ENCODE peak calls at places on chromosomes 2 and 18, in seven cellular contexts. One of them, this sample, is unnamed.

GRCh38 chr2:62293490-62294212 is 97.7 kb downstream of the B3GNT2 start:
- DNase-seq in IMR-90: no peak
- DNase-seq in heart left ventricle: peak; percentile 72
- DNase-seq in ovary: peak; percentile 29
- DNase-seq in psoas muscle: peak; percentile 23
- DNase-seq in uterus: peak; percentile 29
- DNase-seq in naive thymus-derived CD4-positive, alpha-beta T cell: no peak
- DNase-seq in this sample: peak; percentile 38

GRCh38 chr18:52190195-52190594 is 149.8 kb upstream of the DCC start:
- DNase-seq in IMR-90: no peak
- DNase-seq in heart left ventricle: no peak
- DNase-seq in ovary: no peak
- DNase-seq in psoas muscle: no peak
- DNase-seq in uterus: no peak
- DNase-seq in naive thymus-derived CD4-positive, alpha-beta T cell: no peak
- DNase-seq in this sample: peak; percentile 21

GRCh38 chr2:170717991-170718589 is 3.0 kb downstream of the SP5 start:
- DNase-seq in IMR-90: no peak
- DNase-seq in heart left ventricle: no peak
- DNase-seq in ovary: no peak
- DNase-seq in psoas muscle: no peak
- DNase-seq in uterus: no peak
- DNase-seq in naive thymus-derived CD4-positive, alpha-beta T cell: no peak
- DNase-seq in this sample: no peak

GRCh38 chr2:3627500-3628100 is 30.4 kb upstream of the ALLC start:
- DNase-seq in IMR-90: no peak
- DNase-seq in heart left ventricle: no peak
- DNase-seq in ovary: no peak
- DNase-seq in psoas muscle: no peak
- DNase-seq in uterus: peak; percentile 6
- DNase-seq in naive thymus-derived CD4-positive, alpha-beta T cell: no peak
- DNase-seq in this sample: no peak

GRCh38 chr2:99898649-99899048 is 243.7 kb downstream of the AFF3 start:
- DNase-seq in IMR-90: no peak
- DNase-seq in heart left ventricle: no peak
- DNase-seq in ovary: no peak
- DNase-seq in psoas muscle: no peak
- DNase-seq in uterus: no peak
- DNase-seq in naive thymus-derived CD4-positive, alpha-beta T cell: no peak
- DNase-seq in this sample: no peak

GRCh38 chr2:176419591-176420071 is 150.4 kb downstream of the MTX2 start:
- DNase-seq in IMR-90: peak; percentile 89
- DNase-seq in heart left ventricle: no peak
- DNase-seq in ovary: no peak
- DNase-seq in psoas muscle: no peak
- DNase-seq in uterus: no peak
- DNase-seq in naive thymus-derived CD4-positive, alpha-beta T cell: no peak
- DNase-seq in this sample: no peak

GRCh38 chr2:10721344-10722251 is at the start of gene ATP6V1C2:
- DNase-seq in IMR-90: no peak
- DNase-seq in heart left ventricle: no peak
- DNase-seq in ovary: no peak
- DNase-seq in psoas muscle: peak; percentile 19
- DNase-seq in uterus: no peak
- DNase-seq in naive thymus-derived CD4-positive, alpha-beta T cell: peak; percentile 9
- DNase-seq in this sample: no peak

GRCh38 chr18:57816208-57816999 is 13.3 kb upstream of the ATP8B1 start:
- DNase-seq in IMR-90: no peak
- DNase-seq in heart left ventricle: no peak
- DNase-seq in ovary: no peak
- DNase-seq in psoas muscle: no peak
- DNase-seq in uterus: no peak
- DNase-seq in naive thymus-derived CD4-positive, alpha-beta T cell: no peak
- DNase-seq in this sample: no peak

GRCh38 chr2:46241344-46241743 is 55.9 kb upstream of the EPAS1 start:
- DNase-seq in IMR-90: peak; percentile 27
- DNase-seq in heart left ventricle: no peak
- DNase-seq in ovary: no peak
- DNase-seq in psoas muscle: no peak
- DNase-seq in uterus: no peak
- DNase-seq in naive thymus-derived CD4-positive, alpha-beta T cell: no peak
- DNase-seq in this sample: no peak

GRCh38 chr2:225276207-225276606 is 123.3 kb upstream of the NYAP2 start:
- DNase-seq in IMR-90: no peak
- DNase-seq in heart left ventricle: no peak
- DNase-seq in ovary: no peak
- DNase-seq in psoas muscle: no peak
- DNase-seq in uterus: no peak
- DNase-seq in naive thymus-derived CD4-positive, alpha-beta T cell: no peak
- DNase-seq in this sample: no peak

GRCh38 chr2:119179951-119180350 is 21.4 kb upstream of the C1QL2 start:
- DNase-seq in IMR-90: no peak
- DNase-seq in heart left ventricle: no peak
- DNase-seq in ovary: no peak
- DNase-seq in psoas muscle: no peak
- DNase-seq in uterus: no peak
- DNase-seq in naive thymus-derived CD4-positive, alpha-beta T cell: no peak
- DNase-seq in this sample: peak; percentile 10

GRCh38 chr2:97966545-97967215 is 29.1 kb downstream of the TMEM131 start:
- DNase-seq in IMR-90: peak; percentile 27
- DNase-seq in heart left ventricle: no peak
- DNase-seq in ovary: no peak
- DNase-seq in psoas muscle: no peak
- DNase-seq in uterus: no peak
- DNase-seq in naive thymus-derived CD4-positive, alpha-beta T cell: no peak
- DNase-seq in this sample: no peak

GRCh38 chr2:43142921-43143438 is 83.4 kb downstream of the ZFP36L2 start:
- DNase-seq in IMR-90: no peak
- DNase-seq in heart left ventricle: peak; percentile 28
- DNase-seq in ovary: no peak
- DNase-seq in psoas muscle: peak; percentile 8
- DNase-seq in uterus: no peak
- DNase-seq in naive thymus-derived CD4-positive, alpha-beta T cell: no peak
- DNase-seq in this sample: peak; percentile 57

GRCh38 chr2:67145851-67146250 is 251.3 kb upstream of the ETAA1 start:
- DNase-seq in IMR-90: peak; percentile 65
- DNase-seq in heart left ventricle: no peak
- DNase-seq in ovary: no peak
- DNase-seq in psoas muscle: no peak
- DNase-seq in uterus: no peak
- DNase-seq in naive thymus-derived CD4-positive, alpha-beta T cell: no peak
- DNase-seq in this sample: no peak

GRCh38 chr2:171712051-171712450 is 24.8 kb downstream of the DYNC1I2 start:
- DNase-seq in IMR-90: peak; percentile 92
- DNase-seq in heart left ventricle: no peak
- DNase-seq in ovary: no peak
- DNase-seq in psoas muscle: no peak
- DNase-seq in uterus: no peak
- DNase-seq in naive thymus-derived CD4-positive, alpha-beta T cell: no peak
- DNase-seq in this sample: peak; percentile 39

GRCh38 chr2:101803128-101803527 is 105.6 kb downstream of the MAP4K4 start:
- DNase-seq in IMR-90: peak; percentile 61
- DNase-seq in heart left ventricle: no peak
- DNase-seq in ovary: no peak
- DNase-seq in psoas muscle: no peak
- DNase-seq in uterus: no peak
- DNase-seq in naive thymus-derived CD4-positive, alpha-beta T cell: no peak
- DNase-seq in this sample: no peak

GRCh38 chr2:158131919-158132566 is 30.4 kb downstream of the UPP2 start:
- DNase-seq in IMR-90: no peak
- DNase-seq in heart left ventricle: no peak
- DNase-seq in ovary: no peak
- DNase-seq in psoas muscle: no peak
- DNase-seq in uterus: no peak
- DNase-seq in naive thymus-derived CD4-positive, alpha-beta T cell: no peak
- DNase-seq in this sample: no peak

GRCh38 chr2:174931724-174932123 is 73.5 kb downstream of the CHN1 start:
- DNase-seq in IMR-90: peak; percentile 90
- DNase-seq in heart left ventricle: no peak
- DNase-seq in ovary: no peak
- DNase-seq in psoas muscle: no peak
- DNase-seq in uterus: no peak
- DNase-seq in naive thymus-derived CD4-positive, alpha-beta T cell: no peak
- DNase-seq in this sample: no peak

GRCh38 chr2:119483395-119483753 is 40.9 kb downstream of the SCTR start:
- DNase-seq in IMR-90: no peak
- DNase-seq in heart left ventricle: no peak
- DNase-seq in ovary: peak; percentile 3
- DNase-seq in psoas muscle: no peak
- DNase-seq in uterus: no peak
- DNase-seq in naive thymus-derived CD4-positive, alpha-beta T cell: no peak
- DNase-seq in this sample: no peak

GRCh38 chr2:172564376-172564775 is 8.5 kb downstream of the PDK1 start:
- DNase-seq in IMR-90: no peak
- DNase-seq in heart left ventricle: no peak
- DNase-seq in ovary: no peak
- DNase-seq in psoas muscle: no peak
- DNase-seq in uterus: no peak
- DNase-seq in naive thymus-derived CD4-positive, alpha-beta T cell: no peak
- DNase-seq in this sample: no peak

GRCh38 chr18:53701697-53702096 is 522.8 kb downstream of the MBD2 start:
- DNase-seq in IMR-90: no peak
- DNase-seq in heart left ventricle: no peak
- DNase-seq in ovary: no peak
- DNase-seq in psoas muscle: no peak
- DNase-seq in uterus: no peak
- DNase-seq in naive thymus-derived CD4-positive, alpha-beta T cell: no peak
- DNase-seq in this sample: no peak

GRCh38 chr18:53698907-53699306 is 525.6 kb downstream of the MBD2 start:
- DNase-seq in IMR-90: no peak
- DNase-seq in heart left ventricle: no peak
- DNase-seq in ovary: no peak
- DNase-seq in psoas muscle: no peak
- DNase-seq in uterus: no peak
- DNase-seq in naive thymus-derived CD4-positive, alpha-beta T cell: no peak
- DNase-seq in this sample: peak; percentile 26

GRCh38 chr18:53702480-53702879 is 522.0 kb downstream of the MBD2 start:
- DNase-seq in IMR-90: no peak
- DNase-seq in heart left ventricle: no peak
- DNase-seq in ovary: no peak
- DNase-seq in psoas muscle: no peak
- DNase-seq in uterus: no peak
- DNase-seq in naive thymus-derived CD4-positive, alpha-beta T cell: no peak
- DNase-seq in this sample: no peak
- H3K27ac ChIP-seq in IMR-90: no peak overlapping the region
- H3K27ac ChIP-seq in heart left ventricle: no peak overlapping the region
- H3K27ac ChIP-seq in ovary: no peak overlapping the region
- H3K27ac ChIP-seq in psoas muscle: no peak overlapping the region
- H3K27ac ChIP-seq in uterus: no peak overlapping the region
- H3K27ac ChIP-seq in naive thymus-derived CD4-positive, alpha-beta T cell: no peak overlapping the region
- H3K27ac ChIP-seq in this sample: no peak overlapping the region

GRCh38 chr18:59219672-59220163 is at the start of gene GRP:
- DNase-seq in IMR-90: no peak
- DNase-seq in heart left ventricle: no peak
- DNase-seq in ovary: no peak
- DNase-seq in psoas muscle: no peak
- DNase-seq in uterus: no peak
- DNase-seq in naive thymus-derived CD4-positive, alpha-beta T cell: no peak
- DNase-seq in this sample: no peak

GRCh38 chr18:59222341-59222740 is 2.4 kb downstream of the GRP start:
- DNase-seq in IMR-90: no peak
- DNase-seq in heart left ventricle: no peak
- DNase-seq in ovary: no peak
- DNase-seq in psoas muscle: no peak
- DNase-seq in uterus: no peak
- DNase-seq in naive thymus-derived CD4-positive, alpha-beta T cell: no peak
- DNase-seq in this sample: no peak

GRCh38 chr18:59220784-59221765 is 1.1 kb downstream of the GRP start:
- DNase-seq in IMR-90: no peak
- DNase-seq in heart left ventricle: no peak
- DNase-seq in ovary: no peak
- DNase-seq in psoas muscle: no peak
- DNase-seq in uterus: no peak
- DNase-seq in naive thymus-derived CD4-positive, alpha-beta T cell: no peak
- DNase-seq in this sample: no peak

GRCh38 chr18:59218018-59218417 is 1.9 kb upstream of the GRP start:
- DNase-seq in IMR-90: no peak
- DNase-seq in heart left ventricle: no peak
- DNase-seq in ovary: no peak
- DNase-seq in psoas muscle: no peak
- DNase-seq in uterus: no peak
- DNase-seq in naive thymus-derived CD4-positive, alpha-beta T cell: no peak
- DNase-seq in this sample: no peak

DNA sequence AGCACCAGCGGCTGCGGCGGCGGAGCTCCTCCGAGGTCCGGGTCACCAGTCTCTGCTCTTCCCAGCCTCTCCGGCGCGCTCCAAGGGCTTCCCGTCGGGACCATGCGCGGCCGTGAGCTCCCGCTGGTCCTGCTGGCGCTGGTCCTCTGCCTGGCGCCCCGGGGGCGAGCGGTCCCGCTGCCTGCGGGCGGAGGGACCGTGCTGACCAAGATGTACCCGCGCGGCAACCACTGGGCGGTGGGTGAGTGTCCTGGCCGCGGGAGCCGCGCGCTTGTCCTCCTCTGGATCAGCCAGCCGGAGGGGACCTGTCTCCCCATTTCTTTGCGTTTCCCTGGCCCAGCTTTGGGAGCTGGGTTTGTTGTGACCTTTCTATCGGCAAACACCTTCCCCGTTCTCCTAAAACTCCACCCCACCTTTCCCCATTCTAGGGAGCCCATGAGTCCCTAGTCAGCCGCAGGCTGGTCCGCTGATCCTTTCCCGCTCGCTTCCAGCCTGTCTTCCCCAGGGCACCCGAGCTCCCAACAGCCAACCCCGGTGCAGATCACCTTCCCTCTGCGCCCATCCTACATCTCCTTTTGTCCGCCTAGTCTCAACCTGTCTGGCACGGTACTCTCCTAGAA is 316 bp downstream of the GRP start:
- DNase-seq in IMR-90: no peak
- DNase-seq in heart left ventricle: no peak
- DNase-seq in ovary: no peak
- DNase-seq in psoas muscle: no peak
- DNase-seq in uterus: no peak
- DNase-seq in naive thymus-derived CD4-positive, alpha-beta T cell: no peak
- DNase-seq in this sample: no peak
- H3K4me3 ChIP-seq in IMR-90: no peak overlapping the region
- H3K4me3 ChIP-seq in heart left ventricle: peak overlapping the region; percentile 27
- H3K4me3 ChIP-seq in ovary: no peak overlapping the region
- H3K4me3 ChIP-seq in psoas muscle: no peak overlapping the region
- H3K4me3 ChIP-seq in uterus: no peak overlapping the region
- H3K4me3 ChIP-seq in naive thymus-derived CD4-positive, alpha-beta T cell: no peak overlapping the region
- H3K4me3 ChIP-seq in this sample: no peak overlapping the region

GRCh38 chr18:23194150-23194968 is 59.1 kb downstream of the CABLES1 start:
- DNase-seq in IMR-90: peak; percentile 65
- DNase-seq in heart left ventricle: no peak
- DNase-seq in ovary: no peak
- DNase-seq in psoas muscle: no peak
- DNase-seq in uterus: no peak
- DNase-seq in naive thymus-derived CD4-positive, alpha-beta T cell: no peak
- DNase-seq in this sample: no peak
- H3K27ac ChIP-seq in IMR-90: peak overlapping the region; percentile 29
- H3K27ac ChIP-seq in heart left ventricle: peak overlapping the region; percentile 30
- H3K27ac ChIP-seq in ovary: peak overlapping the region; percentile 36
- H3K27ac ChIP-seq in psoas muscle: no peak overlapping the region
- H3K27ac ChIP-seq in uterus: peak overlapping the region; percentile 67
- H3K27ac ChIP-seq in naive thymus-derived CD4-positive, alpha-beta T cell: no peak overlapping the region
- H3K27ac ChIP-seq in this sample: no peak overlapping the region

DNA sequence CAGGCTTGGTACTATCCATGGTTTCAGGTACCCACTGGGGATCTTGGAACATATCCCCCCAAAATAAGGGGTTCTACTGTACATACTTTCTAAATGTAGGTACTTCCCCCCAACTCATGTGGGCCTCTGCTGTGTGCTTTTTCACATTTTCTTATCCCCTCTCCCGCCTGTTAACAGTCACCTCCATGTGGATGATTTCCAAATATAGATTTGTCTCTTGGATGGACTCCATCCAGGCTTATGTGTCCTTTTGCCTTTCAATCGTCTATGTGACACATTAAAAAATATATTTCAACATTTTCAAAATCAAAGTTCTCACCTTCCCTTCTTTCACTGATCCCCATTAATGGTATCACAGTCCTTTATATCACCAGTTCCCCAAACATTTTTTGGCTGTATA is 44.4 kb downstream of the OSBPL6 start:
- DNase-seq in IMR-90: no peak
- DNase-seq in heart left ventricle: no peak
- DNase-seq in ovary: no peak
- DNase-seq in psoas muscle: no peak
- DNase-seq in uterus: no peak
- DNase-seq in naive thymus-derived CD4-positive, alpha-beta T cell: no peak
- DNase-seq in this sample: no peak
- H3K4me3 ChIP-seq in IMR-90: no peak overlapping the region
- H3K4me3 ChIP-seq in heart left ventricle: no peak overlapping the region
- H3K4me3 ChIP-seq in ovary: no peak overlapping the region
- H3K4me3 ChIP-seq in psoas muscle: no peak overlapping the region
- H3K4me3 ChIP-seq in uterus: no peak overlapping the region
- H3K4me3 ChIP-seq in naive thymus-derived CD4-positive, alpha-beta T cell: no peak overlapping the region
- H3K4me3 ChIP-seq in this sample: no peak overlapping the region

This sample was measured in SJCRH30.